ENCODE peak calls at places on chromosomes 2 and 18, in five cellular contexts. O is NCI-H69, B is AG08395, D is tibial artery, R is endothelial cell of umbilical vein. Y is an unnamed sample.

GRCh38 chr2:31335921-31336570 is 78.5 kb downstream of the XDH start:
- DNase-seq in O (no peak), B (peak; percentile 80), D (no peak), R (no peak), Y (peak; percentile 44)

GRCh38 chr2:150357770-150358467 is 129.5 kb downstream of the RND3 start:
- DNase-seq in O (no peak), B (no peak), D (no peak), R (no peak), Y (no peak)

GRCh38 chr18:28594034-28594433 is 417.1 kb upstream of the CDH2 start:
- DNase-seq in O (no peak), B (no peak), D (no peak), R (no peak), Y (no peak)

GRCh38 chr2:241179894-241180293 is 8.6 kb upstream of the ANO7 start:
- DNase-seq in O (no peak), B (peak; percentile 62), D (no peak), R (no peak), Y (no peak)

GRCh38 chr2:8605350-8606065 is 76.3 kb upstream of the ID2 start:
- DNase-seq in O (peak; percentile 51), B (no peak), D (no peak), R (no peak), Y (no peak)

GRCh38 chr18:51039138-51040112 is 9.4 kb downstream of the SMAD4 start:
- DNase-seq in O (peak; percentile 38), B (no peak), D (no peak), R (no peak), Y (no peak)

GRCh38 chr2:54570925-54571694 is 115.0 kb downstream of the SPTBN1 start:
- DNase-seq in O (peak; percentile 82), B (peak; percentile 91), D (no peak), R (peak; percentile 84), Y (no peak)

GRCh38 chr2:121527009-121527682 is 3.5 kb upstream of the RNU4ATAC start:
- DNase-seq in O (no peak), B (no peak), D (no peak), R (no peak), Y (no peak)

GRCh38 chr18:8798996-8799395 is 93.6 kb downstream of the MTCL1 start:
- DNase-seq in O (peak; percentile 25), B (peak; percentile 67), D (no peak), R (no peak), Y (no peak)

GRCh38 chr18:58104071-58104470 is 60.0 kb downstream of the NEDD4L start:
- DNase-seq in O (no peak), B (no peak), D (no peak), R (no peak), Y (no peak)

GRCh38 chr2:42762155-42762554 is 1.8 kb downstream of the OXER1 start:
- DNase-seq in O (no peak), B (no peak), D (no peak), R (no peak), Y (no peak)